ENCODE peak calls at places on chromosome 14, in six cellular contexts. One of them, this sample, is unnamed.

GRCh38 chr14:92282669-92283068 is 40.3 kb upstream of the SLC24A4 start:
- DNase-seq in sigmoid colon: no peak
- DNase-seq in gastrocnemius medialis: no peak
- DNase-seq in A549: no peak
- DNase-seq in H1: no peak
- DNase-seq in upper lobe of right lung: no peak
- DNase-seq in this sample: no peak

GRCh38 chr14:99971929-99972747 is 93.1 kb upstream of the EVL start:
- DNase-seq in sigmoid colon: no peak
- DNase-seq in gastrocnemius medialis: no peak
- DNase-seq in A549: peak; percentile 43
- DNase-seq in H1: no peak
- DNase-seq in upper lobe of right lung: peak; percentile 71
- DNase-seq in this sample: peak; percentile 39

GRCh38 chr14:79332504-79333197 is 878.7 kb downstream of the DIO2 start:
- DNase-seq in sigmoid colon: no peak
- DNase-seq in gastrocnemius medialis: no peak
- DNase-seq in A549: no peak
- DNase-seq in H1: no peak
- DNase-seq in upper lobe of right lung: no peak
- DNase-seq in this sample: no peak

GRCh38 chr14:75660630-75661498 is at the start of the genes ERG28 and TTLL5:
- DNase-seq in sigmoid colon: peak; percentile 99
- DNase-seq in gastrocnemius medialis: peak; percentile 98
- DNase-seq in A549: peak; percentile 99
- DNase-seq in H1: peak; percentile 98
- DNase-seq in upper lobe of right lung: peak; percentile 98
- DNase-seq in this sample: peak; percentile 99

GRCh38 chr14:63459738-63460137 is 83.4 kb downstream of the PPP2R5E start:
- DNase-seq in sigmoid colon: no peak
- DNase-seq in gastrocnemius medialis: no peak
- DNase-seq in A549: no peak
- DNase-seq in H1: no peak
- DNase-seq in upper lobe of right lung: no peak
- DNase-seq in this sample: no peak

GRCh38 chr14:89196561-89196960 is 220.5 kb downstream of the FOXN3 start:
- DNase-seq in sigmoid colon: no peak
- DNase-seq in gastrocnemius medialis: no peak
- DNase-seq in A549: no peak
- DNase-seq in H1: no peak
- DNase-seq in upper lobe of right lung: no peak
- DNase-seq in this sample: no peak

GRCh38 chr14:57025456-57025855 is 215.2 kb upstream of the OTX2 start:
- DNase-seq in sigmoid colon: no peak
- DNase-seq in gastrocnemius medialis: no peak
- DNase-seq in A549: no peak
- DNase-seq in H1: no peak
- DNase-seq in upper lobe of right lung: no peak
- DNase-seq in this sample: no peak

GRCh38 chr14:94101748-94102147 is 8.8 kb upstream of the IFI27 start:
- DNase-seq in sigmoid colon: no peak
- DNase-seq in gastrocnemius medialis: no peak
- DNase-seq in A549: no peak
- DNase-seq in H1: no peak
- DNase-seq in upper lobe of right lung: no peak
- DNase-seq in this sample: no peak

GRCh38 chr14:100845341-100845740 is 19.4 kb downstream of the MEG3 start:
- DNase-seq in sigmoid colon: no peak
- DNase-seq in gastrocnemius medialis: no peak
- DNase-seq in A549: no peak
- DNase-seq in H1: no peak
- DNase-seq in upper lobe of right lung: no peak
- DNase-seq in this sample: no peak

GRCh38 chr14:59428581-59429012 is 36.6 kb downstream of the GPR135 start:
- DNase-seq in sigmoid colon: no peak
- DNase-seq in gastrocnemius medialis: no peak
- DNase-seq in A549: no peak
- DNase-seq in H1: no peak
- DNase-seq in upper lobe of right lung: no peak
- DNase-seq in this sample: no peak

GRCh38 chr14:99177876-99178630 is 93.9 kb downstream of the BCL11B start:
- DNase-seq in sigmoid colon: peak; percentile 56
- DNase-seq in gastrocnemius medialis: no peak
- DNase-seq in A549: no peak
- DNase-seq in H1: no peak
- DNase-seq in upper lobe of right lung: no peak
- DNase-seq in this sample: no peak

GRCh38 chr14:106308839-106309389 is 782.5 kb downstream of the TMEM121 start:
- DNase-seq in sigmoid colon: no peak
- DNase-seq in gastrocnemius medialis: no peak
- DNase-seq in A549: no peak
- DNase-seq in H1: no peak
- DNase-seq in upper lobe of right lung: peak; percentile 75
- DNase-seq in this sample: peak; percentile 64

GRCh38 chr14:34354556-34354955 is 107.5 kb downstream of the SPTSSA start:
- DNase-seq in sigmoid colon: no peak
- DNase-seq in gastrocnemius medialis: no peak
- DNase-seq in A549: no peak
- DNase-seq in H1: no peak
- DNase-seq in upper lobe of right lung: no peak
- DNase-seq in this sample: no peak

GRCh38 chr14:71931492-71932228 is 569 bp upstream of the RGS6 start:
- DNase-seq in sigmoid colon: no peak
- DNase-seq in gastrocnemius medialis: no peak
- DNase-seq in A549: no peak
- DNase-seq in H1: no peak
- DNase-seq in upper lobe of right lung: no peak
- DNase-seq in this sample: peak; percentile 21

GRCh38 chr14:95518045-95518751 is 1.7 kb upstream of the SYNE3 start:
- DNase-seq in sigmoid colon: no peak
- DNase-seq in gastrocnemius medialis: no peak
- DNase-seq in A549: no peak
- DNase-seq in H1: no peak
- DNase-seq in upper lobe of right lung: no peak
- DNase-seq in this sample: no peak

GRCh38 chr14:31319701-31320100 is 100.6 kb downstream of the HEATR5A start:
- DNase-seq in sigmoid colon: no peak
- DNase-seq in gastrocnemius medialis: no peak
- DNase-seq in A549: no peak
- DNase-seq in H1: no peak
- DNase-seq in upper lobe of right lung: no peak
- DNase-seq in this sample: no peak

GRCh38 chr14:71235865-71236264 is 328.6 kb downstream of the PCNX1 start:
- DNase-seq in sigmoid colon: peak; percentile 71
- DNase-seq in gastrocnemius medialis: no peak
- DNase-seq in A549: no peak
- DNase-seq in H1: no peak
- DNase-seq in upper lobe of right lung: no peak
- DNase-seq in this sample: peak; percentile 94

GRCh38 chr14:95361373-95362179 is 41.9 kb upstream of the CLMN start:
- DNase-seq in sigmoid colon: no peak
- DNase-seq in gastrocnemius medialis: no peak
- DNase-seq in A549: peak; percentile 25
- DNase-seq in H1: peak; percentile 72
- DNase-seq in upper lobe of right lung: peak; percentile 75
- DNase-seq in this sample: peak; percentile 54

GRCh38 chr14:87170179-87170578 is 822.8 kb downstream of the GALC start:
- DNase-seq in sigmoid colon: no peak
- DNase-seq in gastrocnemius medialis: no peak
- DNase-seq in A549: no peak
- DNase-seq in H1: peak; percentile 13
- DNase-seq in upper lobe of right lung: no peak
- DNase-seq in this sample: peak; percentile 96

GRCh38 chr14:100641274-100641860 is 54.1 kb upstream of the BEGAIN start:
- DNase-seq in sigmoid colon: no peak
- DNase-seq in gastrocnemius medialis: no peak
- DNase-seq in A549: no peak
- DNase-seq in H1: no peak
- DNase-seq in upper lobe of right lung: no peak
- DNase-seq in this sample: no peak

GRCh38 chr14:68268719-68269118 is 449.1 kb downstream of the RAD51B start:
- DNase-seq in sigmoid colon: no peak
- DNase-seq in gastrocnemius medialis: no peak
- DNase-seq in A549: no peak
- DNase-seq in H1: no peak
- DNase-seq in upper lobe of right lung: no peak
- DNase-seq in this sample: no peak

GRCh38 chr14:89721991-89722390 is 232.5 kb downstream of the EFCAB11 start:
- DNase-seq in sigmoid colon: no peak
- DNase-seq in gastrocnemius medialis: no peak
- DNase-seq in A549: no peak
- DNase-seq in H1: no peak
- DNase-seq in upper lobe of right lung: no peak
- DNase-seq in this sample: no peak

GRCh38 chr14:39563361-39563760 is 131.1 kb upstream of the FBXO33 start:
- DNase-seq in sigmoid colon: no peak
- DNase-seq in gastrocnemius medialis: no peak
- DNase-seq in A549: no peak
- DNase-seq in H1: no peak
- DNase-seq in upper lobe of right lung: no peak
- DNase-seq in this sample: no peak

GRCh38 chr14:93085916-93086315 is 29.8 kb downstream of the ITPK1 start:
- DNase-seq in sigmoid colon: no peak
- DNase-seq in gastrocnemius medialis: no peak
- DNase-seq in A549: no peak
- DNase-seq in H1: no peak
- DNase-seq in upper lobe of right lung: no peak
- DNase-seq in this sample: peak; percentile 36

GRCh38 chr14:32370720-32371119 is 41.6 kb downstream of the AKAP6 start:
- DNase-seq in sigmoid colon: no peak
- DNase-seq in gastrocnemius medialis: no peak
- DNase-seq in A549: peak; percentile 13
- DNase-seq in H1: no peak
- DNase-seq in upper lobe of right lung: no peak
- DNase-seq in this sample: no peak

GRCh38 chr14:70662080-70662479 is 20.4 kb downstream of the TTC9 start:
- DNase-seq in sigmoid colon: no peak
- DNase-seq in gastrocnemius medialis: no peak
- DNase-seq in A549: no peak
- DNase-seq in H1: no peak
- DNase-seq in upper lobe of right lung: no peak
- DNase-seq in this sample: no peak

GRCh38 chr14:101809671-101810514 is 48.4 kb downstream of the PPP2R5C start:
- DNase-seq in sigmoid colon: peak; percentile 96
- DNase-seq in gastrocnemius medialis: peak; percentile 79
- DNase-seq in A549: peak; percentile 78
- DNase-seq in H1: peak; percentile 63
- DNase-seq in upper lobe of right lung: peak; percentile 86
- DNase-seq in this sample: peak; percentile 97

GRCh38 chr14:99064262-99064954 is 207.6 kb downstream of the BCL11B start:
- DNase-seq in sigmoid colon: no peak
- DNase-seq in gastrocnemius medialis: no peak
- DNase-seq in A549: no peak
- DNase-seq in H1: no peak
- DNase-seq in upper lobe of right lung: no peak
- DNase-seq in this sample: no peak

GRCh38 chr14:35818346-35819115 is 7.6 kb upstream of the BRMS1L start:
- DNase-seq in sigmoid colon: no peak
- DNase-seq in gastrocnemius medialis: no peak
- DNase-seq in A549: peak; percentile 57
- DNase-seq in H1: no peak
- DNase-seq in upper lobe of right lung: no peak
- DNase-seq in this sample: peak; percentile 77

GRCh38 chr14:28245216-28245615 is 521.4 kb upstream of the FOXG1 start:
- DNase-seq in sigmoid colon: no peak
- DNase-seq in gastrocnemius medialis: no peak
- DNase-seq in A549: no peak
- DNase-seq in H1: no peak
- DNase-seq in upper lobe of right lung: no peak
- DNase-seq in this sample: no peak
- H3K9me3 ChIP-seq in sigmoid colon: peaks cover 3% of the 10 kb centered on the region
- H3K9me3 ChIP-seq in gastrocnemius medialis: no peaks in the 10 kb centered on the region
- H3K9me3 ChIP-seq in A549: no peaks in the 10 kb centered on the region
- H3K9me3 ChIP-seq in H1: no peaks in the 10 kb centered on the region
- H3K9me3 ChIP-seq in upper lobe of right lung: no peaks in the 10 kb centered on the region
- H3K9me3 ChIP-seq in this sample: peaks cover 8% of the 10 kb centered on the region

GRCh38 chr14:104782086-104782822 is 13.3 kb downstream of the AKT1 start:
- DNase-seq in sigmoid colon: no peak
- DNase-seq in gastrocnemius medialis: no peak
- DNase-seq in A549: no peak
- DNase-seq in H1: no peak
- DNase-seq in upper lobe of right lung: no peak
- DNase-seq in this sample: no peak

GRCh38 chr14:104782823-104783170 is 12.8 kb downstream of the AKT1 start:
- DNase-seq in sigmoid colon: no peak
- DNase-seq in gastrocnemius medialis: no peak
- DNase-seq in A549: no peak
- DNase-seq in H1: no peak
- DNase-seq in upper lobe of right lung: no peak
- DNase-seq in this sample: no peak

GRCh38 chr14:104784846-104785707 is 10.5 kb downstream of the AKT1 start:
- DNase-seq in sigmoid colon: no peak
- DNase-seq in gastrocnemius medialis: no peak
- DNase-seq in A549: no peak
- DNase-seq in H1: no peak
- DNase-seq in upper lobe of right lung: peak; percentile 84
- DNase-seq in this sample: peak; percentile 47

GRCh38 chr14:104784218-104784568 is 11.4 kb downstream of the AKT1 start:
- DNase-seq in sigmoid colon: no peak
- DNase-seq in gastrocnemius medialis: no peak
- DNase-seq in A549: no peak
- DNase-seq in H1: no peak
- DNase-seq in upper lobe of right lung: no peak
- DNase-seq in this sample: no peak

GRCh38 chr14:104783484-104784217 is 11.9 kb downstream of the AKT1 start:
- DNase-seq in sigmoid colon: no peak
- DNase-seq in gastrocnemius medialis: no peak
- DNase-seq in A549: no peak
- DNase-seq in H1: no peak
- DNase-seq in upper lobe of right lung: no peak
- DNase-seq in this sample: no peak
- TF ChIP-seq CTCF in sigmoid colon: no peak
- TF ChIP-seq CTCF in gastrocnemius medialis: no peak
- TF ChIP-seq CTCF in A549: no peak
- TF ChIP-seq CTCF in H1: no peak
- TF ChIP-seq CTCF in upper lobe of right lung: no peak
- TF ChIP-seq CTCF in this sample: no peak

DNA sequence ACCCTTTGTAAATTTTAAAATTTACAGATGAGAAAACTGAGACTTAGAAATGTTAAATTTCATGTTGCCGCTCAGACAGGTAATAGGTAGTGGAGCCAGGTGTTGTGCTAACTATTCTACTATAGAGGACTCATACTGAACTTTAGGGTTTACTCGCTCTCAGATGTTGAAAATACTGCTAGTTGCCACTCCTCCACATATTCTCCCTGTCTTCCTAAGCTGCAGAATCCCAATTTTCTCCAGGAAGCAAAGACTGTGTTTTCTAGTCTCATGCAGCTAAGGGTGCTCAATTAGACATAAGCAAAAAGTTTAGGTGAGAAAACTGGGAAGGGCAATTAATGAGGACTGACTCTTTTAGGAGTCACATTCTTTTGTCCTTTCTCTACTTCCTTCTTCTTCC is 612.3 kb downstream of the KCNH5 start:
- DNase-seq in sigmoid colon: no peak
- DNase-seq in gastrocnemius medialis: no peak
- DNase-seq in A549: no peak
- DNase-seq in H1: no peak
- DNase-seq in upper lobe of right lung: no peak
- DNase-seq in this sample: no peak
- H3K9me3 ChIP-seq in sigmoid colon: peaks cover 13% of the 10 kb centered on the region
- H3K9me3 ChIP-seq in gastrocnemius medialis: no peaks in the 10 kb centered on the region
- H3K9me3 ChIP-seq in A549: peaks cover 8% of the 10 kb centered on the region
- H3K9me3 ChIP-seq in H1: peaks cover 15% of the 10 kb centered on the region
- H3K9me3 ChIP-seq in upper lobe of right lung: peaks cover 3% of the 10 kb centered on the region
- H3K9me3 ChIP-seq in this sample: peaks cover 24% of the 10 kb centered on the region

GRCh38 chr14:103889313-103890051 is 38.8 kb upstream of the TDRD9 start:
- DNase-seq in sigmoid colon: no peak
- DNase-seq in gastrocnemius medialis: no peak
- DNase-seq in A549: no peak
- DNase-seq in H1: no peak
- DNase-seq in upper lobe of right lung: peak; percentile 80
- DNase-seq in this sample: no peak
- TF ChIP-seq CTCF in sigmoid colon: no peak
- TF ChIP-seq CTCF in gastrocnemius medialis: no peak
- TF ChIP-seq CTCF in A549: no peak
- TF ChIP-seq CTCF in H1: no peak
- TF ChIP-seq CTCF in upper lobe of right lung: no peak
- TF ChIP-seq CTCF in this sample: no peak